ENCODE peak calls at places on chromosomes 7 and 10, in eight cellular contexts. One of them, this sample, is unnamed.

GRCh38 chr7:51123322-51124021 is 193.1 kb downstream of the COBL start:
- DNase-seq in HL-60: no peak
- DNase-seq in fibroblast of lung: peak
- DNase-seq in AG10803: peak
- DNase-seq in heart left ventricle: peak
- DNase-seq in A549: peak
- DNase-seq in Peyer's patch: no peak
- DNase-seq in cardiac fibroblast: peak
- DNase-seq in this sample: peak

GRCh38 chr7:26673858-26674257 is 190.5 kb downstream of the SKAP2 start:
- DNase-seq in HL-60: no peak
- DNase-seq in fibroblast of lung: no peak
- DNase-seq in AG10803: no peak
- DNase-seq in heart left ventricle: no peak
- DNase-seq in A549: no peak
- DNase-seq in Peyer's patch: no peak
- DNase-seq in cardiac fibroblast: no peak
- DNase-seq in this sample: no peak

GRCh38 chr10:78058562-78058961 is 24.9 kb downstream of the RPS24 start:
- DNase-seq in HL-60: no peak
- DNase-seq in fibroblast of lung: no peak
- DNase-seq in AG10803: no peak
- DNase-seq in heart left ventricle: no peak
- DNase-seq in A549: no peak
- DNase-seq in Peyer's patch: no peak
- DNase-seq in cardiac fibroblast: no peak
- DNase-seq in this sample: no peak

GRCh38 chr10:103153302-103153759 is 39.7 kb downstream of the NT5C2 start:
- DNase-seq in HL-60: no peak
- DNase-seq in fibroblast of lung: peak
- DNase-seq in AG10803: peak
- DNase-seq in heart left ventricle: no peak
- DNase-seq in A549: peak
- DNase-seq in Peyer's patch: no peak
- DNase-seq in cardiac fibroblast: peak
- DNase-seq in this sample: peak

GRCh38 chr7:90777075-90777864 is 181.1 kb downstream of the CDK14 start:
- DNase-seq in HL-60: no peak
- DNase-seq in fibroblast of lung: no peak
- DNase-seq in AG10803: no peak
- DNase-seq in heart left ventricle: no peak
- DNase-seq in A549: no peak
- DNase-seq in Peyer's patch: no peak
- DNase-seq in cardiac fibroblast: no peak
- DNase-seq in this sample: no peak

GRCh38 chr10:44811072-44811471 is 100.1 kb upstream of the TMEM72 start:
- DNase-seq in HL-60: no peak
- DNase-seq in fibroblast of lung: peak
- DNase-seq in AG10803: no peak
- DNase-seq in heart left ventricle: no peak
- DNase-seq in A549: no peak
- DNase-seq in Peyer's patch: no peak
- DNase-seq in cardiac fibroblast: no peak
- DNase-seq in this sample: peak

GRCh38 chr7:129225206-129225930 is 538 bp downstream of the AHCYL2 start:
- DNase-seq in HL-60: peak
- DNase-seq in fibroblast of lung: peak
- DNase-seq in AG10803: peak
- DNase-seq in heart left ventricle: peak
- DNase-seq in A549: peak
- DNase-seq in Peyer's patch: peak
- DNase-seq in cardiac fibroblast: peak
- DNase-seq in this sample: peak

GRCh38 chr7:523436-524336 is 4.0 kb upstream of the PDGFA start:
- DNase-seq in HL-60: no peak
- DNase-seq in fibroblast of lung: no peak
- DNase-seq in AG10803: no peak
- DNase-seq in heart left ventricle: no peak
- DNase-seq in A549: no peak
- DNase-seq in Peyer's patch: no peak
- DNase-seq in cardiac fibroblast: no peak
- DNase-seq in this sample: no peak

GRCh38 chr7:28062197-28062988 is 118.2 kb downstream of the JAZF1 start:
- DNase-seq in HL-60: peak
- DNase-seq in fibroblast of lung: peak
- DNase-seq in AG10803: peak
- DNase-seq in heart left ventricle: peak
- DNase-seq in A549: peak
- DNase-seq in Peyer's patch: peak
- DNase-seq in cardiac fibroblast: peak
- DNase-seq in this sample: peak

GRCh38 chr7:985915-986741 is 3.1 kb downstream of the CYP2W1 start:
- DNase-seq in HL-60: no peak
- DNase-seq in fibroblast of lung: peak
- DNase-seq in AG10803: peak
- DNase-seq in heart left ventricle: no peak
- DNase-seq in A549: peak
- DNase-seq in Peyer's patch: peak
- DNase-seq in cardiac fibroblast: peak
- DNase-seq in this sample: peak

GRCh38 chr10:77857272-77857671 is 69.3 kb downstream of the DLG5 start:
- DNase-seq in HL-60: no peak
- DNase-seq in fibroblast of lung: no peak
- DNase-seq in AG10803: no peak
- DNase-seq in heart left ventricle: no peak
- DNase-seq in A549: no peak
- DNase-seq in Peyer's patch: no peak
- DNase-seq in cardiac fibroblast: no peak
- DNase-seq in this sample: no peak

GRCh38 chr7:96629884-96630283 is 79.8 kb downstream of the SEM1 start:
- DNase-seq in HL-60: no peak
- DNase-seq in fibroblast of lung: no peak
- DNase-seq in AG10803: no peak
- DNase-seq in heart left ventricle: no peak
- DNase-seq in A549: no peak
- DNase-seq in Peyer's patch: no peak
- DNase-seq in cardiac fibroblast: no peak
- DNase-seq in this sample: no peak

GRCh38 chr7:151572136-151572535 is 52.4 kb upstream of the RHEB start:
- DNase-seq in HL-60: no peak
- DNase-seq in fibroblast of lung: peak
- DNase-seq in AG10803: peak
- DNase-seq in heart left ventricle: no peak
- DNase-seq in A549: no peak
- DNase-seq in Peyer's patch: no peak
- DNase-seq in cardiac fibroblast: no peak
- DNase-seq in this sample: no peak

GRCh38 chr10:26621889-26622681 is 75.4 kb upstream of the PDSS1 start:
- DNase-seq in HL-60: peak
- DNase-seq in fibroblast of lung: peak
- DNase-seq in AG10803: peak
- DNase-seq in heart left ventricle: peak
- DNase-seq in A549: peak
- DNase-seq in Peyer's patch: peak
- DNase-seq in cardiac fibroblast: no peak
- DNase-seq in this sample: peak

GRCh38 chr7:145696071-145696470 is 420.5 kb upstream of the CNTNAP2 start:
- DNase-seq in HL-60: no peak
- DNase-seq in fibroblast of lung: no peak
- DNase-seq in AG10803: peak
- DNase-seq in heart left ventricle: no peak
- DNase-seq in A549: no peak
- DNase-seq in Peyer's patch: no peak
- DNase-seq in cardiac fibroblast: no peak
- DNase-seq in this sample: no peak

GRCh38 chr7:55144333-55144954 is 125.6 kb downstream of the EGFR start:
- DNase-seq in HL-60: no peak
- DNase-seq in fibroblast of lung: no peak
- DNase-seq in AG10803: no peak
- DNase-seq in heart left ventricle: no peak
- DNase-seq in A549: no peak
- DNase-seq in Peyer's patch: no peak
- DNase-seq in cardiac fibroblast: no peak
- DNase-seq in this sample: no peak

GRCh38 chr10:45224219-45224841 is 91.1 kb downstream of the OR13A1 start:
- DNase-seq in HL-60: no peak
- DNase-seq in fibroblast of lung: no peak
- DNase-seq in AG10803: no peak
- DNase-seq in heart left ventricle: no peak
- DNase-seq in A549: no peak
- DNase-seq in Peyer's patch: no peak
- DNase-seq in cardiac fibroblast: no peak
- DNase-seq in this sample: no peak

GRCh38 chr7:434891-435486 is 84.7 kb downstream of the PDGFA start:
- DNase-seq in HL-60: no peak
- DNase-seq in fibroblast of lung: no peak
- DNase-seq in AG10803: no peak
- DNase-seq in heart left ventricle: no peak
- DNase-seq in A549: no peak
- DNase-seq in Peyer's patch: no peak
- DNase-seq in cardiac fibroblast: no peak
- DNase-seq in this sample: no peak

GRCh38 chr7:123715793-123716192 is 33.0 kb downstream of the WASL start:
- DNase-seq in HL-60: no peak
- DNase-seq in fibroblast of lung: no peak
- DNase-seq in AG10803: no peak
- DNase-seq in heart left ventricle: no peak
- DNase-seq in A549: no peak
- DNase-seq in Peyer's patch: no peak
- DNase-seq in cardiac fibroblast: no peak
- DNase-seq in this sample: no peak

GRCh38 chr7:157854066-157854891 is 517.5 kb downstream of the DNAJB6 start:
- DNase-seq in HL-60: peak
- DNase-seq in fibroblast of lung: no peak
- DNase-seq in AG10803: no peak
- DNase-seq in heart left ventricle: peak
- DNase-seq in A549: no peak
- DNase-seq in Peyer's patch: peak
- DNase-seq in cardiac fibroblast: no peak
- DNase-seq in this sample: no peak

GRCh38 chr7:69412331-69413146 is 185.7 kb upstream of the AUTS2 start:
- DNase-seq in HL-60: peak
- DNase-seq in fibroblast of lung: peak
- DNase-seq in AG10803: peak
- DNase-seq in heart left ventricle: peak
- DNase-seq in A549: peak
- DNase-seq in Peyer's patch: peak
- DNase-seq in cardiac fibroblast: peak
- DNase-seq in this sample: peak

GRCh38 chr10:114374141-114374791 is 30.0 kb downstream of the AFAP1L2 start:
- DNase-seq in HL-60: no peak
- DNase-seq in fibroblast of lung: peak
- DNase-seq in AG10803: no peak
- DNase-seq in heart left ventricle: peak
- DNase-seq in A549: no peak
- DNase-seq in Peyer's patch: peak
- DNase-seq in cardiac fibroblast: no peak
- DNase-seq in this sample: peak

GRCh38 chr7:105478606-105479005 is 43.5 kb downstream of the PUS7 start:
- DNase-seq in HL-60: no peak
- DNase-seq in fibroblast of lung: no peak
- DNase-seq in AG10803: no peak
- DNase-seq in heart left ventricle: no peak
- DNase-seq in A549: no peak
- DNase-seq in Peyer's patch: no peak
- DNase-seq in cardiac fibroblast: no peak
- DNase-seq in this sample: no peak

GRCh38 chr7:104038136-104038535 is 48.7 kb upstream of the RELN start:
- DNase-seq in HL-60: no peak
- DNase-seq in fibroblast of lung: no peak
- DNase-seq in AG10803: no peak
- DNase-seq in heart left ventricle: no peak
- DNase-seq in A549: no peak
- DNase-seq in Peyer's patch: no peak
- DNase-seq in cardiac fibroblast: no peak
- DNase-seq in this sample: no peak

GRCh38 chr7:104035351-104035750 is 45.9 kb upstream of the RELN start:
- DNase-seq in HL-60: no peak
- DNase-seq in fibroblast of lung: no peak
- DNase-seq in AG10803: no peak
- DNase-seq in heart left ventricle: no peak
- DNase-seq in A549: no peak
- DNase-seq in Peyer's patch: no peak
- DNase-seq in cardiac fibroblast: no peak
- DNase-seq in this sample: no peak

GRCh38 chr7:104040666-104041065 is 51.2 kb upstream of the RELN start:
- DNase-seq in HL-60: no peak
- DNase-seq in fibroblast of lung: no peak
- DNase-seq in AG10803: no peak
- DNase-seq in heart left ventricle: no peak
- DNase-seq in A549: no peak
- DNase-seq in Peyer's patch: no peak
- DNase-seq in cardiac fibroblast: no peak
- DNase-seq in this sample: no peak

GRCh38 chr7:104034679-104035078 is 45.2 kb upstream of the RELN start:
- DNase-seq in HL-60: no peak
- DNase-seq in fibroblast of lung: no peak
- DNase-seq in AG10803: no peak
- DNase-seq in heart left ventricle: no peak
- DNase-seq in A549: no peak
- DNase-seq in Peyer's patch: no peak
- DNase-seq in cardiac fibroblast: no peak
- DNase-seq in this sample: no peak

GRCh38 chr7:104039363-104039762 is 49.9 kb upstream of the RELN start:
- DNase-seq in HL-60: no peak
- DNase-seq in fibroblast of lung: no peak
- DNase-seq in AG10803: no peak
- DNase-seq in heart left ventricle: no peak
- DNase-seq in A549: no peak
- DNase-seq in Peyer's patch: no peak
- DNase-seq in cardiac fibroblast: no peak
- DNase-seq in this sample: no peak
- H3K4me3 ChIP-seq in HL-60: no peak
- H3K4me3 ChIP-seq in fibroblast of lung: no peak
- H3K4me3 ChIP-seq in AG10803: no peak
- H3K4me3 ChIP-seq in heart left ventricle: no peak
- H3K4me3 ChIP-seq in A549: no peak
- H3K4me3 ChIP-seq in Peyer's patch: no peak
- H3K4me3 ChIP-seq in cardiac fibroblast: no peak
- H3K4me3 ChIP-seq in this sample: no peak

GRCh38 chr7:30977896-30978564 is 14.3 kb downstream of the GHRHR start:
- DNase-seq in HL-60: peak
- DNase-seq in fibroblast of lung: no peak
- DNase-seq in AG10803: peak
- DNase-seq in heart left ventricle: no peak
- DNase-seq in A549: peak
- DNase-seq in Peyer's patch: peak
- DNase-seq in cardiac fibroblast: peak
- DNase-seq in this sample: peak
- TF ChIP-seq CTCF in HL-60: peak
- TF ChIP-seq CTCF in fibroblast of lung: peak
- TF ChIP-seq CTCF in AG10803: peak
- TF ChIP-seq CTCF in heart left ventricle: peak
- TF ChIP-seq CTCF in A549: peak
- TF ChIP-seq CTCF in Peyer's patch: no peak
- TF ChIP-seq CTCF in cardiac fibroblast: peak
- TF ChIP-seq CTCF in this sample: peak

GRCh38 chr7:100432053-100432452 is 2.4 kb downstream of the MEPCE start:
- DNase-seq in HL-60: no peak
- DNase-seq in fibroblast of lung: no peak
- DNase-seq in AG10803: no peak
- DNase-seq in heart left ventricle: no peak
- DNase-seq in A549: no peak
- DNase-seq in Peyer's patch: peak
- DNase-seq in cardiac fibroblast: no peak
- DNase-seq in this sample: no peak
- H3K4me3 ChIP-seq in HL-60: no peak
- H3K4me3 ChIP-seq in fibroblast of lung: no peak
- H3K4me3 ChIP-seq in AG10803: no peak
- H3K4me3 ChIP-seq in heart left ventricle: no peak
- H3K4me3 ChIP-seq in A549: no peak
- H3K4me3 ChIP-seq in Peyer's patch: no peak
- H3K4me3 ChIP-seq in cardiac fibroblast: no peak
- H3K4me3 ChIP-seq in this sample: peak

GRCh38 chr10:122113161-122113944 is 124.4 kb downstream of the TACC2 start:
- DNase-seq in HL-60: peak
- DNase-seq in fibroblast of lung: peak
- DNase-seq in AG10803: peak
- DNase-seq in heart left ventricle: peak
- DNase-seq in A549: peak
- DNase-seq in Peyer's patch: peak
- DNase-seq in cardiac fibroblast: peak
- DNase-seq in this sample: peak
- TF ChIP-seq CTCF in HL-60: no peak
- TF ChIP-seq CTCF in fibroblast of lung: peak
- TF ChIP-seq CTCF in AG10803: peak
- TF ChIP-seq CTCF in heart left ventricle: peak
- TF ChIP-seq CTCF in A549: no peak
- TF ChIP-seq CTCF in Peyer's patch: no peak
- TF ChIP-seq CTCF in cardiac fibroblast: peak
- TF ChIP-seq CTCF in this sample: peak

This sample was measured in fibroblast of pulmonary artery.